ENCODE peak calls at places on chromosomes 4 and X, in four cellular contexts. N is activated CD4-positive, alpha-beta T cell treated with anti-CD3 and anti-CD28 coated beads, Interleukin-2, amount 10 ng/mL, durations not matched to agents 7 days and 5 days; O is GOT3; Z is CD4-positive, CD25-positive, alpha-beta regulatory T cell. S is an unnamed sample.

GRCh38 chr4:79651516-79651915 is 243.5 kb upstream of the GK2 start:
- DNase-seq in O (no peak), N (no peak), Z (no peak), S (no peak)

GRCh38 chrX:72498782-72499181 is 73.9 kb downstream of the HDAC8 start:
- DNase-seq in N (no peak), O (no peak), Z (no peak), S (no peak)

GRCh38 chrX:40573763-40574162 is 7.0 kb upstream of the ATP6AP2 start:
- DNase-seq in Z (no peak), N (peak; percentile 29), O (no peak), S (peak; percentile 36)

GRCh38 chr4:139786494-139787354 is 121.1 kb downstream of the MGST2 start:
- DNase-seq in N (no peak), O (no peak), Z (no peak), S (no peak)

GRCh38 chrX:30278365-30278764 is 30.8 kb downstream of the NR0B1 start:
- DNase-seq in Z (no peak), O (no peak), N (no peak), S (no peak)

GRCh38 chr4:70902577-70903281 is 560 bp downstream of the MOB1B start:
- DNase-seq in N (peak; percentile 26), Z (no peak), O (no peak), S (peak; percentile 68)

GRCh38 chr4:17232575-17233253 is 279.2 kb downstream of the QDPR start:
- DNase-seq in N (no peak), Z (no peak), O (no peak), S (no peak)

GRCh38 chrX:80765226-80765625 is 44.5 kb downstream of the BRWD3 start:
- DNase-seq in Z (no peak), N (no peak), O (no peak), S (no peak)

GRCh38 chr4:39205000-39205399 is 22.7 kb downstream of the WDR19 start:
- DNase-seq in Z (no peak), N (no peak), O (no peak), S (no peak)

S was measured in B cell.